ENCODE peak calls at places on chromosomes 13 and 19, in eight cellular contexts. One of them, this sample, is unnamed. For H3K4me1 and H3K9me3, the result is how much of the 10 kb centered on the place peaks cover.

GRCh38 chr19:8093740-8094139 is 41.2 kb downstream of the CCL25 start:
- DNase-seq in cardiac muscle cell: no peak
- DNase-seq in CD8-positive, alpha-beta memory T cell: no peak
- DNase-seq in thyroid gland: no peak
- DNase-seq in Panc1: no peak
- DNase-seq in tibial artery: no peak
- DNase-seq in heart right ventricle: no peak
- DNase-seq in ovary: no peak
- DNase-seq in this sample: no peak

GRCh38 chr19:29714953-29715694 is at the start of gene C19orf12:
- DNase-seq in cardiac muscle cell: peak
- DNase-seq in tibial artery: no peak
- DNase-seq in thyroid gland: peak
- DNase-seq in ovary: peak
- DNase-seq in heart right ventricle: peak
- DNase-seq in CD8-positive, alpha-beta memory T cell: peak
- DNase-seq in Panc1: no peak
- DNase-seq in this sample: no peak

GRCh38 chr19:1592023-1592754 is 476 bp downstream of the MBD3 start:
- DNase-seq in ovary: peak
- DNase-seq in thyroid gland: peak
- DNase-seq in CD8-positive, alpha-beta memory T cell: peak
- DNase-seq in tibial artery: peak
- DNase-seq in cardiac muscle cell: peak
- DNase-seq in heart right ventricle: peak
- DNase-seq in Panc1: no peak
- DNase-seq in this sample: peak

GRCh38 chr13:38635030-38635429 is 51.8 kb upstream of the FREM2 start:
- DNase-seq in thyroid gland: no peak
- DNase-seq in Panc1: no peak
- DNase-seq in heart right ventricle: no peak
- DNase-seq in ovary: no peak
- DNase-seq in CD8-positive, alpha-beta memory T cell: no peak
- DNase-seq in tibial artery: no peak
- DNase-seq in cardiac muscle cell: peak
- DNase-seq in this sample: no peak

GRCh38 chr19:51272183-51272817 is 21.4 kb downstream of the SIGLECL1 start:
- DNase-seq in CD8-positive, alpha-beta memory T cell: peak
- DNase-seq in thyroid gland: no peak
- DNase-seq in heart right ventricle: no peak
- DNase-seq in Panc1: no peak
- DNase-seq in cardiac muscle cell: no peak
- DNase-seq in tibial artery: no peak
- DNase-seq in ovary: no peak
- DNase-seq in this sample: peak

GRCh38 chr19:55526216-55527196 is 10.4 kb downstream of the SBK2 start:
- DNase-seq in tibial artery: no peak
- DNase-seq in ovary: peak
- DNase-seq in Panc1: no peak
- DNase-seq in cardiac muscle cell: peak
- DNase-seq in heart right ventricle: peak
- DNase-seq in thyroid gland: peak
- DNase-seq in CD8-positive, alpha-beta memory T cell: no peak
- DNase-seq in this sample: peak

GRCh38 chr13:30679483-30680330 is 55.6 kb upstream of the ALOX5AP start:
- DNase-seq in ovary: no peak
- DNase-seq in tibial artery: no peak
- DNase-seq in CD8-positive, alpha-beta memory T cell: peak
- DNase-seq in Panc1: peak
- DNase-seq in cardiac muscle cell: peak
- DNase-seq in heart right ventricle: no peak
- DNase-seq in thyroid gland: no peak
- DNase-seq in this sample: no peak

GRCh38 chr13:50714886-50715285 is 128.6 kb downstream of the DLEU7 start:
- DNase-seq in Panc1: no peak
- DNase-seq in ovary: no peak
- DNase-seq in CD8-positive, alpha-beta memory T cell: no peak
- DNase-seq in cardiac muscle cell: no peak
- DNase-seq in tibial artery: no peak
- DNase-seq in heart right ventricle: no peak
- DNase-seq in thyroid gland: no peak
- DNase-seq in this sample: no peak

GRCh38 chr13:80227645-80228044 is 113.3 kb downstream of the SPRY2 start:
- DNase-seq in thyroid gland: no peak
- DNase-seq in Panc1: no peak
- DNase-seq in cardiac muscle cell: no peak
- DNase-seq in CD8-positive, alpha-beta memory T cell: no peak
- DNase-seq in heart right ventricle: no peak
- DNase-seq in ovary: no peak
- DNase-seq in tibial artery: no peak
- DNase-seq in this sample: no peak

GRCh38 chr13:114120486-114121430 is 11.7 kb downstream of the RASA3 start:
- DNase-seq in CD8-positive, alpha-beta memory T cell: no peak
- DNase-seq in Panc1: no peak
- DNase-seq in cardiac muscle cell: no peak
- DNase-seq in heart right ventricle: no peak
- DNase-seq in thyroid gland: no peak
- DNase-seq in ovary: no peak
- DNase-seq in tibial artery: no peak
- DNase-seq in this sample: no peak

GRCh38 chr13:40208517-40208916 is 457.9 kb downstream of the FOXO1 start:
- DNase-seq in cardiac muscle cell: no peak
- DNase-seq in tibial artery: no peak
- DNase-seq in Panc1: no peak
- DNase-seq in CD8-positive, alpha-beta memory T cell: no peak
- DNase-seq in ovary: no peak
- DNase-seq in heart right ventricle: no peak
- DNase-seq in thyroid gland: no peak
- DNase-seq in this sample: no peak

GRCh38 chr19:32708457-32708856 is 11.1 kb upstream of the TDRD12 start:
- DNase-seq in Panc1: no peak
- DNase-seq in thyroid gland: no peak
- DNase-seq in heart right ventricle: no peak
- DNase-seq in cardiac muscle cell: no peak
- DNase-seq in CD8-positive, alpha-beta memory T cell: no peak
- DNase-seq in tibial artery: no peak
- DNase-seq in ovary: no peak
- DNase-seq in this sample: no peak

GRCh38 chr13:45974500-45974899 is 78.0 kb downstream of the ZC3H13 start:
- DNase-seq in tibial artery: no peak
- DNase-seq in ovary: no peak
- DNase-seq in heart right ventricle: no peak
- DNase-seq in Panc1: no peak
- DNase-seq in CD8-positive, alpha-beta memory T cell: no peak
- DNase-seq in thyroid gland: no peak
- DNase-seq in cardiac muscle cell: no peak
- DNase-seq in this sample: no peak

GRCh38 chr19:12841094-12841493 is 2.8 kb downstream of the MAST1 start:
- DNase-seq in CD8-positive, alpha-beta memory T cell: no peak
- DNase-seq in cardiac muscle cell: peak
- DNase-seq in heart right ventricle: no peak
- DNase-seq in tibial artery: no peak
- DNase-seq in ovary: no peak
- DNase-seq in Panc1: no peak
- DNase-seq in thyroid gland: peak
- DNase-seq in this sample: no peak

GRCh38 chr13:29791508-29791907 is 58.9 kb downstream of the UBL3 start:
- DNase-seq in cardiac muscle cell: no peak
- DNase-seq in heart right ventricle: no peak
- DNase-seq in CD8-positive, alpha-beta memory T cell: no peak
- DNase-seq in thyroid gland: no peak
- DNase-seq in Panc1: no peak
- DNase-seq in tibial artery: no peak
- DNase-seq in ovary: no peak
- DNase-seq in this sample: no peak

DNA sequence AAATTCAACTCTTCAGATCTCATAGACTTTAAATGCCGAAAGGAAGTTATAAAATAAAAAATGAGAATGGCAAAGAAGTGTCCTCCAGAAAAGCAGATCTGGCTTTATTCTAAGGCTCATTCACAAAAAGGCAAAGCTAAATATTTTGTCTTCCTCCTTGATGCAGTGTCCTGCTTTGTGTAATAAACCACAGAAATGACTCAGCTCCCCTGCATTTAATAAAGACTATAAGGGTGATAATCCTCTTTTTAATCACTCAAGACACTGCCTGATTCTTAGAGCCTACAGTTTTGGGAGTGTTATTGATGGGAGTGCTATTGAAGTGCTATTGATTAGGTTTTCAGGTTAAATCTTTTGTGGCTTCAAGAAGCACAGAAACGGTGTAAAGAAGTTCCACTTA is 482.0 kb downstream of the PCDH20 start:
- DNase-seq in cardiac muscle cell: no peak
- DNase-seq in CD8-positive, alpha-beta memory T cell: no peak
- DNase-seq in heart right ventricle: no peak
- DNase-seq in thyroid gland: no peak
- DNase-seq in ovary: no peak
- DNase-seq in tibial artery: no peak
- DNase-seq in Panc1: no peak
- DNase-seq in this sample: no peak
- H3K4me1 ChIP-seq in cardiac muscle cell: under half
- H3K4me1 ChIP-seq in CD8-positive, alpha-beta memory T cell: under half
- H3K4me1 ChIP-seq in heart right ventricle: under half
- H3K4me1 ChIP-seq in thyroid gland: under half
- H3K4me1 ChIP-seq in ovary: under half
- H3K4me1 ChIP-seq in tibial artery: under half
- H3K4me1 ChIP-seq in Panc1: under half
- H3K4me1 ChIP-seq in this sample: under half

GRCh38 chr13:106594986-106595385 is 27.0 kb upstream of the ARGLU1 start:
- DNase-seq in tibial artery: no peak
- DNase-seq in ovary: no peak
- DNase-seq in cardiac muscle cell: no peak
- DNase-seq in heart right ventricle: no peak
- DNase-seq in CD8-positive, alpha-beta memory T cell: no peak
- DNase-seq in thyroid gland: no peak
- DNase-seq in Panc1: no peak
- DNase-seq in this sample: no peak

GRCh38 chr13:106597759-106598395 is 29.9 kb upstream of the ARGLU1 start:
- DNase-seq in cardiac muscle cell: no peak
- DNase-seq in ovary: no peak
- DNase-seq in heart right ventricle: no peak
- DNase-seq in CD8-positive, alpha-beta memory T cell: no peak
- DNase-seq in thyroid gland: peak
- DNase-seq in tibial artery: no peak
- DNase-seq in Panc1: no peak
- DNase-seq in this sample: no peak

GRCh38 chr13:106597190-106597589 is 29.3 kb upstream of the ARGLU1 start:
- DNase-seq in CD8-positive, alpha-beta memory T cell: no peak
- DNase-seq in ovary: no peak
- DNase-seq in cardiac muscle cell: no peak
- DNase-seq in thyroid gland: no peak
- DNase-seq in heart right ventricle: peak
- DNase-seq in tibial artery: peak
- DNase-seq in Panc1: no peak
- DNase-seq in this sample: peak

GRCh38 chr13:106595623-106596022 is 27.7 kb upstream of the ARGLU1 start:
- DNase-seq in ovary: peak
- DNase-seq in tibial artery: no peak
- DNase-seq in CD8-positive, alpha-beta memory T cell: no peak
- DNase-seq in cardiac muscle cell: no peak
- DNase-seq in Panc1: no peak
- DNase-seq in thyroid gland: no peak
- DNase-seq in heart right ventricle: peak
- DNase-seq in this sample: no peak

GRCh38 chr13:106596287-106596937 is 28.5 kb upstream of the ARGLU1 start:
- DNase-seq in CD8-positive, alpha-beta memory T cell: no peak
- DNase-seq in heart right ventricle: no peak
- DNase-seq in cardiac muscle cell: no peak
- DNase-seq in tibial artery: no peak
- DNase-seq in thyroid gland: peak
- DNase-seq in Panc1: no peak
- DNase-seq in ovary: peak
- DNase-seq in this sample: no peak
- H3K27ac ChIP-seq in CD8-positive, alpha-beta memory T cell: no peak
- H3K27ac ChIP-seq in heart right ventricle: peak
- H3K27ac ChIP-seq in cardiac muscle cell: no peak
- H3K27ac ChIP-seq in tibial artery: no peak
- H3K27ac ChIP-seq in thyroid gland: no peak
- H3K27ac ChIP-seq in Panc1: no peak
- H3K27ac ChIP-seq in ovary: no peak
- H3K27ac ChIP-seq in this sample: peak

GRCh38 chr13:111564657-111565056 is 244.2 kb downstream of the TEX29 start:
- DNase-seq in cardiac muscle cell: no peak
- DNase-seq in tibial artery: no peak
- DNase-seq in ovary: no peak
- DNase-seq in CD8-positive, alpha-beta memory T cell: no peak
- DNase-seq in thyroid gland: no peak
- DNase-seq in heart right ventricle: no peak
- DNase-seq in Panc1: no peak
- DNase-seq in this sample: no peak

GRCh38 chr13:111568290-111568689 is 247.8 kb downstream of the TEX29 start:
- DNase-seq in Panc1: no peak
- DNase-seq in ovary: no peak
- DNase-seq in heart right ventricle: no peak
- DNase-seq in CD8-positive, alpha-beta memory T cell: no peak
- DNase-seq in thyroid gland: no peak
- DNase-seq in cardiac muscle cell: no peak
- DNase-seq in tibial artery: no peak
- DNase-seq in this sample: no peak

GRCh38 chr13:111565400-111565799 is 245.0 kb downstream of the TEX29 start:
- DNase-seq in tibial artery: no peak
- DNase-seq in heart right ventricle: no peak
- DNase-seq in CD8-positive, alpha-beta memory T cell: no peak
- DNase-seq in cardiac muscle cell: no peak
- DNase-seq in thyroid gland: no peak
- DNase-seq in Panc1: no peak
- DNase-seq in ovary: no peak
- DNase-seq in this sample: no peak

GRCh38 chr13:111567637-111568036 is 247.2 kb downstream of the TEX29 start:
- DNase-seq in Panc1: no peak
- DNase-seq in tibial artery: no peak
- DNase-seq in cardiac muscle cell: no peak
- DNase-seq in CD8-positive, alpha-beta memory T cell: no peak
- DNase-seq in heart right ventricle: no peak
- DNase-seq in thyroid gland: no peak
- DNase-seq in ovary: no peak
- DNase-seq in this sample: no peak

GRCh38 chr13:111566567-111566966 is 246.1 kb downstream of the TEX29 start:
- DNase-seq in Panc1: no peak
- DNase-seq in heart right ventricle: no peak
- DNase-seq in thyroid gland: no peak
- DNase-seq in ovary: no peak
- DNase-seq in cardiac muscle cell: no peak
- DNase-seq in CD8-positive, alpha-beta memory T cell: no peak
- DNase-seq in tibial artery: no peak
- DNase-seq in this sample: no peak
- H3K9me3 ChIP-seq in Panc1: under half
- H3K9me3 ChIP-seq in heart right ventricle: under half
- H3K9me3 ChIP-seq in thyroid gland: under half
- H3K9me3 ChIP-seq in ovary: under half
- H3K9me3 ChIP-seq in cardiac muscle cell: under half
- H3K9me3 ChIP-seq in CD8-positive, alpha-beta memory T cell: under half
- H3K9me3 ChIP-seq in tibial artery: under half
- H3K9me3 ChIP-seq in this sample: under half

DNA sequence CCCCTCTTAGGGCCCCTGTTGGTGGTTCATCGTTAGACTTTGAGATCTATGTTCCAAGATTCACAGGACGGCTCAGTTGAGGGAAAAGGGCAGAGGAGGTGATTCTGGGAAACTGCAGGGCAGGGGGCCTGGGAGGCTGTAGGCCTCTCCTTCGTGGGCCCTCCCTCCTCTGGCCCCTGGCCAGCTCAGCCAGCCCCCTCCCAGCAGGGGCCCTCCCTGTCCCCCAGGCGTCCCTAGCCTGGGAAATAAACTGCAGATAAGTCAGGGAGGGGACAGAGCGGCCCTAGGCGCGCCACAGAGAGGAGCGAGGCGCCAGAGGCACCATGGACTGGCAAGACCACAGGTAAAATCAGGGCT is 6.5 kb downstream of the HIF3A start:
- DNase-seq in ovary: no peak
- DNase-seq in tibial artery: no peak
- DNase-seq in Panc1: no peak
- DNase-seq in CD8-positive, alpha-beta memory T cell: no peak
- DNase-seq in heart right ventricle: no peak
- DNase-seq in thyroid gland: no peak
- DNase-seq in cardiac muscle cell: peak
- DNase-seq in this sample: no peak
- H3K4me1 ChIP-seq in ovary: under half
- H3K4me1 ChIP-seq in tibial artery: half or more
- H3K4me1 ChIP-seq in Panc1: under half
- H3K4me1 ChIP-seq in CD8-positive, alpha-beta memory T cell: under half
- H3K4me1 ChIP-seq in heart right ventricle: half or more
- H3K4me1 ChIP-seq in thyroid gland: under half
- H3K4me1 ChIP-seq in cardiac muscle cell: under half
- H3K4me1 ChIP-seq in this sample: under half